ENCODE peak calls at places on chromosomes 13 and 19, in six cellular contexts. G is A549, I is K562, U is HepG2, D is endothelial cell of umbilical vein, T is GM12878. P is an unnamed sample.

GRCh38 chr13:83943530-83944279 is 61.4 kb upstream of the SLITRK1 start:
- DNase-seq in G (peak), I (no peak), U (peak), D (no peak), T (no peak), P (no peak)

GRCh38 chr19:47510516-47511127 is 4.2 kb downstream of the NAPA start:
- DNase-seq in G (no peak), I (no peak), U (no peak), D (no peak), T (no peak), P (no peak)

GRCh38 chr13:48976677-48977625 is 1.2 kb downstream of the FNDC3A start:
- DNase-seq in G (peak), I (no peak), U (peak), D (peak), T (no peak), P (peak)

GRCh38 chr19:30287259-30287658 is 84.9 kb upstream of the ZNF536 start:
- DNase-seq in G (no peak), I (no peak), U (no peak), D (no peak), T (no peak), P (no peak)

GRCh38 chr19:8500158-8500557 is 2.3 kb downstream of the PRAM1 start:
- DNase-seq in G (no peak), I (no peak), U (no peak), D (no peak), T (no peak), P (peak)

GRCh38 chr19:18304496-18305312 is 18.2 kb downstream of the LSM4 start:
- DNase-seq in G (peak), I (peak), U (peak), D (peak), T (no peak), P (peak)

GRCh38 chr19:13990085-13990484 is 16.0 kb downstream of the RFX1 start:
- DNase-seq in G (no peak), I (no peak), U (no peak), D (no peak), T (no peak), P (no peak)

GRCh38 chr19:42601811-42602443 is 7.2 kb upstream of the CEACAM8 start:
- DNase-seq in G (peak), I (peak), U (peak), D (no peak), T (no peak), P (peak)

GRCh38 chr19:29006057-29006735 is 206.8 kb downstream of the UQCRFS1 start:
- DNase-seq in G (no peak), I (no peak), U (no peak), D (no peak), T (no peak), P (no peak)

GRCh38 chr13:112994084-112994780 is 25.2 kb downstream of the MCF2L start:
- DNase-seq in G (peak), I (no peak), U (no peak), D (no peak), T (no peak), P (no peak)

GRCh38 chr19:36030264-36031148 is 2.2 kb downstream of the CLIP3 start:
- DNase-seq in G (peak), I (no peak), U (no peak), D (no peak), T (peak), P (no peak)

GRCh38 chr13:97757807-97758206 is 195.7 kb upstream of the IPO5 start:
- DNase-seq in G (no peak), I (no peak), U (no peak), D (no peak), T (no peak), P (no peak)

GRCh38 chr19:1826557-1827521 is 14.8 kb upstream of the ATP8B3 start:
- DNase-seq in G (peak), I (peak), U (no peak), D (no peak), T (no peak), P (no peak)
- H3K4me3 ChIP-seq in G (no peak), I (peak), U (no peak), D (no peak), T (no peak), P (no peak)

DNA sequence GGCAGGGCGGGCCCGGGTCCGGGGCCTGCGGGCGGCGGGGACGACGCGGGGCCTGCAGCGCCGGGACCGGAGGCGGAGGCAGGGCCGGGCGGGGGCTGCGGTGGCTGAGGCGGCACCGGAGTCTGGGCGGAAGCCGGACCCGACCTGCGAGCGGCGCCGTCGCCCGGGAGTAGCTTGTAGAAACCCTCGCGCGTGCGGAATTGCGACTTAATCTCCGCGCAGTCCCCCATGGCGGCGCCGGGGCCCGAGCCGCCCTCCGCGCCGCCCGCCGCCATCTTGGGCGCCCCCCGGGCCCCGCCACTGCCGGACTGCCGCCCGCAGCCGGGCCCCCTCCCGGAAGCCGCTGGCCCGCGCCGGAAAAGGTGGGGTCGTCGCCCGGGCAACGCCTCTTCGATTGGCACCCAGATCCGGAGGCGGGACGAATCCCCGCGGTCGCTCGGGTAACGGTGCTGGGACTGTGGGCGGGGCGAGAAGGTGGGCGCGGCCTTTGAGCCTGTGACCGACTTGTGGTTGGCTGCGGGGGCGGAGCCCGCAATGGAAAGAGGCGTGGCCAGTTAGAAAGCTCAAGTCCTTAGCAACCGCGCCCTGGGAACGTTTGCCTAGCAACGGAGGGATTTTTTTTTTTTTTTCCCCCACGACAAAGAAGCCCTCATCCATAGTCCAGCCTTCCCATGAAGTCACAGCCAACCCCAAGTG is at the start of gene DMWD:
- DNase-seq in G (peak), I (peak), U (peak), D (peak), T (peak), P (peak)
- TF ChIP-seq POLR2A in G (peak), I (peak), U (peak), D (peak), T (peak), P (peak)

GRCh38 chr13:103243495-103243894 is 177.3 kb upstream of the SLC10A2 start:
- DNase-seq in G (no peak), I (no peak), U (no peak), D (no peak), T (no peak), P (no peak)

GRCh38 chr13:103250071-103250470 is 183.9 kb upstream of the SLC10A2 start:
- DNase-seq in G (no peak), I (no peak), U (no peak), D (no peak), T (no peak), P (no peak)

GRCh38 chr13:103246581-103247200 is 180.5 kb upstream of the SLC10A2 start:
- DNase-seq in G (no peak), I (no peak), U (no peak), D (no peak), T (no peak), P (no peak)
- TF ChIP-seq MYC in G (no peak), I (no peak), U (no peak), D (no peak), T (no peak), P (no peak)

DNA sequence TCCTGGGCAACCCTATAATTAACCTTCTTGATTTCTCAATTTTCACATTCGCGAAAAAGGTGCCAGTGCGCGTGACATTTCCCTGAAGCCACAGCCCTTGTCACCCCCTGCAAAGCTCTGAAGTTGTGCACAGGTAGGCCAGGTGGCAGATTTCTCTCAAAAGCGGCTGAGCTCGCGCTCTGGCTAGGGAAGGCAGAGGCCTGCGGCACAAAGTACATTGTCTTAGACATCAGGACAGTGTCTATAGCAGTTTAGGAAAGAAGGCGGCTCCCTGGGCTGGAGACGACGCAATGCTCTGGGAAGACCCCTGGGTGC is 42.9 kb upstream of the ZNF14 start:
- DNase-seq in G (no peak), I (peak), U (no peak), D (no peak), T (no peak), P (no peak)
- H3K4me3 ChIP-seq in G (peak), I (peak), U (peak), D (peak), T (peak), P (peak)

DNA sequence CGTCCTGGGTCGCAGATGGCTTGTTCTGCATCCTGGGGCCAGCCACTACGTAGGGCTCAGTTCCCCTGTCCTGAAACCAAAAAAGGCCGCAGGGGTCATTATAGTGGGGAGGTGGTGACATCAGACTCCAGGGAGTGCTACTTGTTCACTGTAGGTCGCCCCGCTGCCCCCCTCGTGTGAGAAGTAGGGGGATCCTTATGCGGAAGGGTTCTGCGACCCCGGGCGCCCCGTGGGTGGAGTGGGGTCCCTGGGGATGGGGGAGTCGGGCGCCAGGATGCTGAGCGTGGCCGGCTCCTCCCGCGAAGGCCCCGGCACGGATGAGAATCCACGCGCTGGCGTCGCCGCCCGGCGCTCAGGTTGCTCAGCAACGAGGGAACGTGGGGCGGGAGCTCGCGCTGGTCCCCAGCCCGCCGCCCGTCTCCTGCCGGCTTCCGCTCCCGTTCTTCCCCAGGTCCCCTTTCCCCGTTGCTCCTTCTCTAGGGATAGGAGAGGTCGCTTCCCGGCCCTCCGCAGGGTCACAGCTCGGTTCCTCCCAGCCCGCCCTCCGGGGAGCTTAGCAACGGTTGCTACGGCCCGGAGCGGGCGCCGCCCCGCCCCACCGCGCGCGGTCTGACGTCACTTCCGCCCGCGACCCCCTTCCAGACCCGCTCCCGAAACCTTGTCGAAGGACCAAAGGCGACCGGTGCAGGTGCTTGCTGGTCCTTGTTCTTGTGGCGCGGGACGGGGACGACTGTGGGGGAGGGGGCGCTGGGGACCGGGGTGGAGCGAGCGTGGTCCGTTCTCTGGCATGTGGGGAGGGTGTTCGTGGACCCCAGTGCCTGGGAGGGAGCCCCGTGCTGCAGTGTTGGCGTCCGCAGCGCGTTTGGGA is at the start of gene NAT14:
- DNase-seq in G (peak), I (peak), U (peak), D (peak), T (no peak), P (peak)
- TF ChIP-seq POLR2A in G (peak), I (peak), U (no peak), D (no peak), T (peak), P (peak)